ENCODE peak calls at places on chromosomes 11 and 22, in seven cellular contexts. F, N, S, R, O, Y and X are unnamed samples.

GRCh38 chr11:813440-814096 is 3.8 kb downstream of the RPLP2 start:
- DNase-seq in O (no peak), F (no peak), Y (peak; percentile 30), R (no peak), N (no peak), S (no peak), X (no peak)

GRCh38 chr22:30008401-30008800 is 71.9 kb upstream of the HORMAD2 start:
- DNase-seq in S (no peak), F (no peak), O (no peak), N (no peak), R (no peak), Y (no peak), X (no peak)

GRCh38 chr11:3167143-3168119 is 2.3 kb upstream of the OSBPL5 start:
- DNase-seq in F (no peak), S (no peak), Y (no peak), N (no peak), R (peak; percentile 26), O (peak; percentile 19), X (no peak)

GRCh38 chr11:125452125-125452470 is 44.0 kb downstream of the FEZ1 start:
- DNase-seq in O (no peak), N (no peak), F (no peak), R (no peak), Y (no peak), S (no peak), X (no peak)

GRCh38 chr22:45758603-45759002 is 87.0 kb downstream of the ATXN10 start:
- DNase-seq in N (no peak), O (no peak), S (no peak), Y (no peak), F (no peak), R (no peak), X (no peak)

GRCh38 chr11:71340076-71340606 is 87.8 kb upstream of the SHANK2 start:
- DNase-seq in R (no peak), N (no peak), O (no peak), F (no peak), Y (no peak), S (no peak), X (no peak)

GRCh38 chr11:44791546-44791945 is 64.8 kb downstream of the TSPAN18 start:
- DNase-seq in N (peak; percentile 21), Y (no peak), R (no peak), F (no peak), O (no peak), S (no peak), X (no peak)

GRCh38 chr11:35525501-35526175 is at the start of gene PAMR1:
- DNase-seq in O (peak; percentile 63), Y (no peak), R (peak; percentile 39), S (peak; percentile 32), N (peak; percentile 61), F (peak; percentile 89), X (peak; percentile 76)

GRCh38 chr22:26552466-26552865 is 37.5 kb downstream of the TPST2 start:
- DNase-seq in F (no peak), R (no peak), N (no peak), S (no peak), O (no peak), Y (no peak), X (no peak)

GRCh38 chr11:16926868-16927267 is 87.3 kb downstream of the PLEKHA7 start:
- DNase-seq in R (no peak), S (no peak), Y (no peak), F (peak; percentile 56), N (no peak), O (no peak), X (no peak)

GRCh38 chr11:11366793-11367192 is 13.7 kb upstream of the CSNK2A3 start:
- DNase-seq in F (no peak), O (no peak), N (no peak), R (no peak), S (no peak), Y (no peak), X (no peak)

DNA sequence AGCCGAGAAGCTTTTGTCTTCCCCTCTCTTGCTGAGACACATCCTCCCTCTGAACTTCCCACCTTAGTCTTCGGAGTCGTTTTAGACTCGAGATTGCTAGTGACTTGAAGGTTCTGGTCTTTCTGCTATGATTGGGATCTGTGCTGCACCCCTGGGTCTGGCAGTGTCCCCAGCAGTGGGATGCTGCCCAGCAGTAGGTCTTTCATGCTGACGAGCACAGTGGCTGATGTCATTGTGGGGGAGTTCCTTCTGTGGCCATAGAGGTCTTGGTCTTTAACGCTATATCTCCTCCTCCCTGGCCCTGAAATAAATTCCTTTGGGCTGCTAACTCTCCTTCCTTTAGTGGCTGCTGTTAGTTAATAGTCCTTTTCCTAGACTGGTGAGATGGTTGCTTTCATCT is 136.3 kb downstream of the TEAD1 start:
- DNase-seq in Y (no peak), S (no peak), F (no peak), N (no peak), O (no peak), R (peak; percentile 56), X (no peak)
- H3K4me1 ChIP-seq in Y (peaks cover 41% of the 10 kb centered on the region), S (no peaks in the 10 kb centered on the region), F (peaks cover 37% of the 10 kb centered on the region), N (peaks cover 20% of the 10 kb centered on the region), O (peaks cover 45% of the 10 kb centered on the region), R (peaks cover 29% of the 10 kb centered on the region), X (no peaks in the 10 kb centered on the region)

GRCh38 chr22:22048318-22048942 is 65.8 kb upstream of the TOP3B start:
- DNase-seq in Y (no peak), O (no peak), N (no peak), S (no peak), R (no peak), F (no peak), X (no peak)

GRCh38 chr22:22047776-22048175 is 65.2 kb upstream of the TOP3B start:
- DNase-seq in Y (no peak), F (no peak), S (no peak), N (no peak), O (no peak), R (no peak), X (no peak)

GRCh38 chr22:22047266-22047665 is 64.7 kb upstream of the TOP3B start:
- DNase-seq in S (no peak), R (no peak), F (no peak), N (no peak), Y (no peak), O (no peak), X (no peak)

GRCh38 chr22:22045576-22046335 is 63.2 kb upstream of the TOP3B start:
- DNase-seq in Y (no peak), S (no peak), F (no peak), O (no peak), N (no peak), R (no peak), X (no peak)

GRCh38 chr22:22046370-22046769 is 63.8 kb upstream of the TOP3B start:
- DNase-seq in N (no peak), R (no peak), O (no peak), S (no peak), Y (no peak), F (no peak), X (no peak)
- H3K4me1 ChIP-seq in N (no peaks in the 10 kb centered on the region), R (no peaks in the 10 kb centered on the region), O (no peaks in the 10 kb centered on the region), S (no peaks in the 10 kb centered on the region), Y (no peaks in the 10 kb centered on the region), F (no peaks in the 10 kb centered on the region), X (no peaks in the 10 kb centered on the region)

GRCh38 chr11:33909552-33909951 is 17.7 kb upstream of the LMO2 start:
- DNase-seq in S (no peak), Y (no peak), N (no peak), R (no peak), O (no peak), F (no peak), X (no peak)
- H3K4me1 ChIP-seq in S (no peaks in the 10 kb centered on the region), Y (peaks cover 9% of the 10 kb centered on the region), N (peaks cover 58% of the 10 kb centered on the region), R (no peaks in the 10 kb centered on the region), O (no peaks in the 10 kb centered on the region), F (peaks cover 10% of the 10 kb centered on the region), X (no peaks in the 10 kb centered on the region)

DNA sequence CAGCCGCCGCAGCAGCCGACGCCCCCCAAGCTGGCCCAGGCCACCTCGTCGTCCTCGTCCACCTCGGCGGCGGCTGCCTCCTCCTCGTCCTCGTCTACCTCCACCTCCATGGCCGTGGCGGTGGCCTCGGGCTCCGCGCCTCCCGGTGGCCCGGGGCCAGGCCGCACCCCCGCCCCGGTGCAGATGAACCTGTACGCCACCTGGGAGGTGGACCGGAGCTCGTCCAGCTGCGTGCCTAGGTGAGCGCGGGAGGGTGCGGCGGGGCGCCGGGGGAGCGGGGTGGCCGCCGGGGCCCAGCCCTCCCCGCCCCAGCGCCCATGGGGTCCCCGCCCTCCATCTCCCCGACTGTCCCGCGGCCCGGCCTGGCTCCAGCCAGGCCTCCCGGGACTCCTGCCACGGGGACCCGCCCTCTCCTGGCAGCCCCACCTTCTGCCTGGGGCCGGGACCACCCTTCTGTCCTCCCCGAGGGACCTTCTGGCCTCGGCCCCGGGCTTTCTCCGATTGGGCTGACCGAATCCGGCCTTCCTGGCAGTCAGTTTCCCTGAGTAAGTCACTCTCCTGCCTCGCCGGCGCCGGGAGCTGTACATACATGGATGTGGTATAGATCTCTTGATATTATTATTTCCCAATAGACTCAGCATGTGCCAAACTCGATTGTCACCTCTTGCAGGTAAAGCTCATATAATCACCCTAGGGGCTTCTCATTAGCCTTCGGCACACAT is 693 bp downstream of the PACS1 start:
- DNase-seq in N (peak; percentile 58), R (peak; percentile 70), F (peak; percentile 56), Y (peak; percentile 52), S (peak; percentile 50), O (peak; percentile 79), X (peak; percentile 85)
- H3K4me1 ChIP-seq in N (peaks cover 50% of the 10 kb centered on the region), R (peaks cover 12% of the 10 kb centered on the region), F (peaks cover 25% of the 10 kb centered on the region), Y (peaks cover 22% of the 10 kb centered on the region), S (no peaks in the 10 kb centered on the region), O (peaks cover 44% of the 10 kb centered on the region), X (no peaks in the 10 kb centered on the region)